ENCODE peak calls at places on chromosomes 4 and X, in seven cellular contexts. G, Z, C, S, A, M and T are unnamed samples.

GRCh38 chrX:14352511-14352910 is 176.8 kb upstream of the GLRA2 start:
- DNase-seq in G (no peak), Z (no peak), C (no peak), S (no peak), A (no peak), M (no peak), T (no peak)

GRCh38 chr4:9970399-9971011 is 50.8 kb downstream of the SLC2A9 start:
- DNase-seq in G (no peak), Z (no peak), C (no peak), S (no peak), A (no peak), M (no peak), T (peak; percentile 39)

GRCh38 chrX:44042124-44042523 is 68.9 kb upstream of the NDP start:
- DNase-seq in G (no peak), Z (no peak), C (no peak), S (no peak), A (no peak), M (no peak), T (no peak)

GRCh38 chr4:176642472-176642871 is 150.2 kb downstream of the VEGFC start:
- DNase-seq in G (peak; percentile 17), Z (peak; percentile 3), C (no peak), S (no peak), A (no peak), M (no peak), T (no peak)

GRCh38 chrX:56385960-56386359 is 153.8 kb downstream of the KLF8 start:
- DNase-seq in G (no peak), Z (no peak), C (no peak), S (no peak), A (no peak), M (no peak), T (no peak)

GRCh38 chr4:10140866-10141759 is 24.5 kb upstream of the WDR1 start:
- DNase-seq in G (no peak), Z (no peak), C (no peak), S (no peak), A (no peak), M (no peak), T (no peak)

GRCh38 chr4:175633310-175633709 is 178.8 kb downstream of the GPM6A start:
- DNase-seq in G (no peak), Z (no peak), C (no peak), S (no peak), A (no peak), M (no peak), T (no peak)

GRCh38 chr4:98150092-98150761 is 7.0 kb upstream of the STPG2 start:
- DNase-seq in G (no peak), Z (peak; percentile 8), C (no peak), S (no peak), A (no peak), M (no peak), T (no peak)

GRCh38 chr4:169268951-169269781 is 1.6 kb downstream of the SH3RF1 start:
- DNase-seq in G (peak; percentile 58), Z (no peak), C (peak; percentile 40), S (peak; percentile 32), A (no peak), M (no peak), T (peak; percentile 31)

GRCh38 chr4:108540536-108540935 is 79.8 kb upstream of the RPL34 start:
- DNase-seq in G (no peak), Z (no peak), C (no peak), S (no peak), A (no peak), M (no peak), T (no peak)

GRCh38 chr4:82756061-82756460 is 42.5 kb downstream of the SCD5 start:
- DNase-seq in G (no peak), Z (no peak), C (no peak), S (no peak), A (no peak), M (no peak), T (no peak)

GRCh38 chrX:39821011-39821708 is 276.6 kb downstream of the BCOR start:
- DNase-seq in G (no peak), Z (no peak), C (no peak), S (no peak), A (no peak), M (peak; percentile 22), T (no peak)

GRCh38 chrX:23883737-23884354 is 23.9 kb downstream of the APOO start:
- DNase-seq in G (peak; percentile 76), Z (peak; percentile 79), C (no peak), S (no peak), A (no peak), M (no peak), T (no peak)

DNA sequence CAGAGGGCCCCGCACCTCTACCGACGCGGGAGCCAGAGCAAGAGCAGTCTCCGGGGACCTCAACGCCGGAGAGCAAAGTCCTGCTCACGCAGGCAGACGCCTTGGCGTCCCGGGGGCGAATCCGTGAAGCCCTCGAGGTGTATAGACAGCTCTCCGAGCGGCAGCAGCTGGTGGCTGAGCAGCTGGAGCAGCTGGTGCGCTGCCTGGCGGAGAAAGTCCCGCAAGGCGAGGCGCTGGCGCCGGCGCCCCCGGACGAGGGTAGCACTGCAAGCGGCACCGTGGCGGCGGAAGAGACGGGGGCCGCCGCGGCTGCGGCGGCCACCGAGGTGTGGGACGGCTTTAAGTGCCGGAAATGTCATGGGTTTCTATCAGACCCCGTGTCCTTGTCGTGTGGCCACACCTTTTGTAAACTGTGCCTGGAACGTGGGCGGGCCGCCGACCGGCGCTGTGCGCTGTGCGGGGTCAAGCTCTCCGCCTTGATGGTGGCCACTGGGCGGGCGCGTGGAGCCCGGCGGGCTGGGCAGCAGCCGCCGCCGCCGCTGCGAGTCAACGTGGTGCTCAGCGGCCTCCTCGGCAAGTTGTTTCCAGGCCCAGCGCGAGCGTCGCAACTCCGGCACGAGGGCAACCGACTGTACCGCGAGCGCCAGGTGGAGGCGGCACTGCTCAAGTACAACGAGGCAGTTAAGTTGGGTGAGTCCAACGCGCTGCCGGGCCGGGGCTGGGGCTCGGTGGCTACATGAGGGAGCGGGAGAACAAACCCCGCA is 672 bp downstream of the LONRF3 start:
- DNase-seq in G (peak; percentile 66), Z (peak; percentile 74), C (peak; percentile 51), S (no peak), A (peak; percentile 68), M (peak; percentile 54), T (peak; percentile 58)
- TF ChIP-seq POLR2A in G (no peak), Z (no peak), C (peak; percentile 32), S (no peak), A (no peak), M (no peak), T (peak; percentile 37)

GRCh38 chrX:134374910-134375309 is 85.1 kb upstream of the HPRT1 start:
- DNase-seq in G (no peak), Z (no peak), C (no peak), S (no peak), A (no peak), M (no peak), T (no peak)
- TF ChIP-seq POLR2A in G (no peak), Z (no peak), C (no peak), S (no peak), A (no peak), M (no peak), T (no peak)

DNA sequence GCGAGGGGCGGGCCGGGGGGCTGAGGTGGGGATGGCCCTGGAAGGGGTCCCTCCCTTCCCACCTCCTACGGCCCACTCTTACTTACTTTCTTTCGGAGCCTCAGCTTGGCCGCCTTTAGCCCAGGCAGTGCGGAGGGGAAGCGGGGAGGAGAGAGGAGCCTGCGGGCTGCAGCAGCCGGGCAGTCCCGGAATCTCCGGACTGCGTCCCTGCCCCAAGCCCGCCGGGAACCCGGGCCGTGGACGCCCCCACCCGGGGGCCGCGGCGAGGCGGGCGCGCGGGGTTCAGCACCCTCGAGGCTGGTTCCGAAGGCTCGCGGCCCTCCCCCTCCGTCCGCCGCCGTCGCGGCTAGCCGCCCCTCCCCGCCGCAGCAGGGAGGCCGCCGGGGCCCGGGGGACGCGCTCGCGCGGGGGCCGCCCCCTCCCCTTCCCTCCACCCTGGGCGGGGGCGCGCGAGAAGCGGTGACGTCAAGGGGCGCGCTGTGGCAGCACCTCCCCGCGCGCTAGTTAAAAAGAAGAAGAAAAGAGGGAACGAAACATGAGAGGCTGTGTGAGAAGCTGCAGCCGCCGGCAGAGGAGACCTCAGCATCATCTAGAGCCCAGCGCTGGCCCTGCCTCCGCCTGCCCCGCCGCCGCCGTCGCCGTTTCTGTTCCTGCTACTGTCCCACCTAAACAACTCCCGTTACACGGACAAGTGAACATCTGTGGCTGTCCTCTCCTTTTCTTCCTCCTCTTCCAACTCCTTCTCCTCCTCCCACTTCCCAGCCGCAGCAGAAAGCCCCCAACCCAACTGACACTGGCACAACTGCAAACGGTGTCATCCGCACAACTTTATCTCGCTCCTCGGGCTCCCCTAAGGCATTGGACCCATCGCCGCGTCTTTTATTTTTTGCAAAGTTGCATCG is at the start of gene HHIP:
- DNase-seq in G (peak; percentile 14), Z (no peak), C (no peak), S (peak; percentile 34), A (peak; percentile 31), M (peak; percentile 43), T (peak; percentile 25)
- TF ChIP-seq POLR2A in G (no peak), Z (no peak), C (no peak), S (no peak), A (no peak), M (no peak), T (peak; percentile 22)

GRCh38 chr4:85210353-85210752 is 243.9 kb upstream of the WDFY3 start:
- DNase-seq in G (peak; percentile 48), Z (no peak), C (no peak), S (no peak), A (no peak), M (no peak), T (no peak)
- TF ChIP-seq POLR2A in G (no peak), Z (no peak), C (no peak), S (no peak), A (no peak), M (no peak), T (no peak)

GRCh38 chr4:153466637-153467153 is 535 bp downstream of the TMEM131L start:
- DNase-seq in G (no peak), Z (no peak), C (peak; percentile 25), S (no peak), A (no peak), M (peak; percentile 30), T (no peak)
- TF ChIP-seq POLR2A in G (no peak), Z (no peak), C (no peak), S (no peak), A (no peak), M (no peak), T (no peak)